ENCODE peak calls at places on chromosomes 16 and 17, in nine cellular contexts. J, Y, B, C, D, K, Q, U and V are unnamed samples. For H3K4me1, the result is how much of the 10 kb centered on the place peaks cover.

GRCh38 chr16:57627184-57627871 is 1.1 kb upstream of the ADGRG1 start:
- DNase-seq in J (no peak), Y (no peak), B (no peak), C (peak), D (no peak), K (no peak), Q (no peak), U (no peak), V (peak)

GRCh38 chr17:7167832-7168231 is 11.3 kb downstream of the ASGR1 start:
- DNase-seq in J (no peak), Y (no peak), B (no peak), C (no peak), D (no peak), K (no peak), Q (no peak), U (no peak), V (no peak)

GRCh38 chr16:51164167-51164566 is 13.1 kb upstream of the SALL1 start:
- DNase-seq in J (no peak), Y (no peak), B (no peak), C (no peak), D (no peak), K (no peak), Q (no peak), U (no peak), V (no peak)

GRCh38 chr17:55263565-55264272 is 1.0 kb upstream of the HLF start:
- DNase-seq in J (no peak), Y (no peak), B (peak), C (no peak), D (no peak), K (no peak), Q (no peak), U (no peak), V (no peak)

GRCh38 chr17:43832168-43832975 is 574 bp downstream of the MPP3 start:
- DNase-seq in J (peak), Y (peak), B (no peak), C (peak), D (peak), K (no peak), Q (peak), U (peak), V (peak)

GRCh38 chr17:63381101-63381729 is 64.9 kb downstream of the CYB561 start:
- DNase-seq in J (no peak), Y (no peak), B (no peak), C (no peak), D (no peak), K (no peak), Q (no peak), U (no peak), V (no peak)

GRCh38 chr17:83193336-83194188 is 114.2 kb downstream of the METRNL start:
- DNase-seq in J (peak), Y (peak), B (no peak), C (no peak), D (no peak), K (no peak), Q (peak), U (peak), V (no peak)

GRCh38 chr17:78973792-78974520 is 5.8 kb downstream of the LGALS3BP start:
- DNase-seq in J (no peak), Y (no peak), B (no peak), C (no peak), D (no peak), K (no peak), Q (no peak), U (no peak), V (peak)

GRCh38 chr16:19698480-19699465 is 19.3 kb downstream of the KNOP1 start:
- DNase-seq in J (no peak), Y (no peak), B (no peak), C (no peak), D (no peak), K (no peak), Q (no peak), U (no peak), V (peak)

GRCh38 chr17:82832411-82832810 is 7.4 kb downstream of the ZNF750 start:
- DNase-seq in J (no peak), Y (no peak), B (no peak), C (no peak), D (no peak), K (no peak), Q (no peak), U (peak), V (no peak)

GRCh38 chr16:15642557-15643452 is at the start of gene MARF1:
- DNase-seq in J (peak), Y (peak), B (peak), C (peak), D (peak), K (peak), Q (peak), U (peak), V (peak)
- H3K4me1 ChIP-seq in J (under half), Y (under half), B (under half), C (under half), D (under half), K (under half), Q (under half), U (under half), V (under half)

DNA sequence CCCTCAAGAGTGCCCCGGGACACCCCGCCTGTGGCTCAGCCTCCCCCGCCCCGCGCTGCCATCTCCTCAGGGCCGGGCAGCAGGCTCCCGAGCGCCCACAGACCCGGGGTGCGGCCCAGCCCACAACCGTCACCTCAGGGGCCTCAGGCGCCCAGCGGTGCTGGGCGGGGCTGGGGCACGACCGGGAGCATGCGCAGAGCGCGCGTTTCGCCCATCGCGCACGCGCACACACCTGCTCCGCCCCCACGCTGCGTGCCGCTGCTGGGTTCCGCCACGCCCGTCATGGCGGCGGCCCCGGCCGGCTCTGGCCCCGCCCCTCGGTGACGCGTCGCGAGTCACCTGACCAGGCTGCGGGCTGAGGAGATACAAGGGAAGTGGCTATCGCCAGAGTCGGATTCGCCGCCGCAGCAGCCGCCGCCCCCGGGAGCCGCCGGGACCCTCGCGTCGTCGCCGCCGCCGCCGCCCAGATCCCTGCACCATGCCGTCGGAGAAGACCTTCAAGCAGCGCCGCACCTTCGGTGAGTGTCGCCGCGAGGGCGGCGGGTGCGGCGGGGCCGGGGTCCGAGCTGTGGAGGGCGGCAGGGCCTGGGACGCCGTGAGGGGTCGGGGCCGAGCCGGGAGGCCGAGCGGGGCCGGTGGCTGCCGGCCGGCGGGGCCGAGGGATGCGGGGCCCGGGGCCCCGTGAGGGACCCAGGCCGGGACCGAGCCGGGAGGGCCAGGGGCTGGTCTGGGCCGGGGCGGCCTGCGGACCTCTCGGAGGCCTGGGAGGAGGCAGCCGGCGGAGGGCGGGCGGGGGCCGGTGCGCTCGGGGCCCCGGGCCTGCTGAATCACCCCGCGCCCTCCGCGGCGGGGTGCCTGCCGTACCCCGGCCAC is at the start of gene MAP1LC3B:
- DNase-seq in J (peak), Y (peak), B (peak), C (peak), D (peak), K (peak), Q (peak), U (peak), V (peak)
- H3K4me1 ChIP-seq in J (under half), Y (half or more), B (under half), C (under half), D (under half), K (under half), Q (half or more), U (under half), V (under half)

GRCh38 chr17:35791681-35792350 is 3.6 kb downstream of the MMP28 start:
- DNase-seq in J (no peak), Y (no peak), B (no peak), C (no peak), D (no peak), K (no peak), Q (no peak), U (no peak), V (no peak)
- H3K4me1 ChIP-seq in J (under half), Y (half or more), B (under half), C (under half), D (under half), K (under half), Q (under half), U (under half), V (under half)

GRCh38 chr17:29617481-29618271 is 5.0 kb downstream of the CORO6 start:
- DNase-seq in J (peak), Y (peak), B (peak), C (peak), D (no peak), K (peak), Q (no peak), U (peak), V (peak)
- H3K4me1 ChIP-seq in J (under half), Y (half or more), B (under half), C (under half), D (under half), K (under half), Q (half or more), U (under half), V (under half)

GRCh38 chr16:49776085-49776501 is 79.8 kb downstream of the ZNF423 start:
- DNase-seq in J (no peak), Y (no peak), B (no peak), C (peak), D (peak), K (no peak), Q (peak), U (no peak), V (no peak)

GRCh38 chr16:49775581-49775980 is 80.3 kb downstream of the ZNF423 start:
- DNase-seq in J (no peak), Y (no peak), B (no peak), C (no peak), D (no peak), K (no peak), Q (no peak), U (no peak), V (no peak)

GRCh38 chr16:49767998-49768397 is 87.9 kb downstream of the ZNF423 start:
- DNase-seq in J (no peak), Y (no peak), B (no peak), C (no peak), D (no peak), K (no peak), Q (no peak), U (no peak), V (no peak)

GRCh38 chr16:49778202-49778601 is 77.7 kb downstream of the ZNF423 start:
- DNase-seq in J (no peak), Y (no peak), B (no peak), C (no peak), D (no peak), K (no peak), Q (no peak), U (no peak), V (no peak)

DNA sequence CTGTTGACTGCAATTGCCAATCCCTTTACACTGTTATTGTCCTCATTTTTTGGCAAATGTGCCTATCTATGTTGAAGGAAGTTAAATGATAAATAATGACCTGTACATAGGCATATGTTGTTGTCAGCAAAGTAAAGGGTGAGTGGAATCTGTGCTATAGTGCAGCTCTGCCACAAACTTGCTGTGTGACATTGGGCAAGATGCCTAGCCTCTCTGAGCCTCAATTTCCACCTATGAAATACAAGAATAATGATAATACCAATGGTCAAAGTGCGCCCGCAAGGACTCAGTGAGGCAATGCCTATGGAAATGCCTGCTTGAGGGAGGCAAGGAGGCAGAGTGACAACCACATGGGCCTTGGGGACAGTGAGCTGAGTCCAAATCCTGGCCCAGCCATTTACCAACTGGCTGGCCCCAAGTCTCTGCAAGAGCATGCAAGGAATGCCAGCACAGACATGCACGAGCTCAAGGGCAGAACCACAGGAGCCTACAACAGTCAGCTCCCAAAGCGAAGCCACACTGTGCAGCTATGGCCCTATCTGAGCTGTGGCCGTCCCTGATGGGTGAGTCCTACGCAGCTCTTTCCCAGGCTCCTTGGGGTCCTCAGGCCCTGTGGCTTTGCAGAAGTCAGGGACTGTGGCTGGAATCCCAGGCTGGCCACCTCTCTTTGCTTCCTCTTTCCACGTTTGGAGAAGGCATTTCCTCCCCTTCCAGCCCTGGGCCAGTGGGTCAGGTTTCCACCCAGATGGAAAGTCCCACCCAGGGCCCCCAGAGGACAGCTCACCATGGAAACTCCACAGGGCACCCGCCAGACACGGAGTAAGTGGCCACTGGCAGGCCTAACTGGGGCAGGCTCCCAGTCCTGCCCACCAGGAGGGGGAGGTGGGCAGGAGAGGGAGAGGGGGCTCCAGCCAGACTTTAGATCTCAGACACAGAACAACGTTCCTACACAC is 82.1 kb downstream of the ZNF423 start:
- DNase-seq in J (no peak), Y (no peak), B (no peak), C (peak), D (no peak), K (no peak), Q (no peak), U (no peak), V (no peak)
- H3K4me1 ChIP-seq in J (under half), Y (under half), B (under half), C (under half), D (under half), K (under half), Q (half or more), U (under half), V (under half)

DNA sequence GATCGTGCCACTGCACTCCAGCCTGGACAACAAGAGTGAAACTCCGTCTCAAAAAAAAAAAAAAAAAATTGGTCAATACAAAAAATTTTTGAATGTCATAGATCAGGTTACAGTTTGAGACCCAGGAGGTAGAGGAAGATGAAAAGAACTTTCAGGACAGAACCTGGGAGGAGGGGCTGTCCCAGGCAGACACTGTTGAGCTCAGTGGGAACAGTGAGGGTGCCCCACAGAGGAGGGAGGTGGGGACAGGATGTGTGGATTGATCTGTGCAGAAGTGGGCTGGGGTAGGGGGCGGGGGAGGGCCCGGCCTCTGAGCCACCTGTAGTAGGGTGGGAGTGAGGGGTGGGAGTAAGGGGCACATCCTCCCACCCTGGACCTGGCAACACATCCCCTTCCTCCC is 58.3 kb downstream of the PRMT7 start:
- DNase-seq in J (no peak), Y (no peak), B (no peak), C (no peak), D (no peak), K (no peak), Q (no peak), U (no peak), V (no peak)
- H3K4me1 ChIP-seq in J (under half), Y (under half), B (under half), C (under half), D (under half), K (under half), Q (under half), U (under half), V (under half)

GRCh38 chr16:85566502-85567100 is 46.5 kb upstream of the GSE1 start:
- DNase-seq in J (no peak), Y (peak), B (no peak), C (peak), D (no peak), K (peak), Q (no peak), U (no peak), V (no peak)
- H3K4me1 ChIP-seq in J (under half), Y (half or more), B (half or more), C (under half), D (under half), K (under half), Q (under half), U (under half), V (under half)